ENCODE peak calls at places on chromosome 7, in six cellular contexts. One of them, this sample, is unnamed.
A peak's percentile ranks its signal among the peaks of the same experiment; 100 is the strongest.

GRCh38 chr7:28044825-28045224 is 135.8 kb downstream of the JAZF1 start:
- DNase-seq in Peyer's patch: no peak
- DNase-seq in mucosa of descending colon: no peak
- DNase-seq in thyroid gland: no peak
- DNase-seq in endothelial cell: no peak
- DNase-seq in foreskin fibroblast: no peak
- DNase-seq in this sample: no peak

GRCh38 chr7:16743207-16743606 is 10.3 kb upstream of the TSPAN13 start:
- DNase-seq in foreskin fibroblast: no peak
- DNase-seq in endothelial cell: no peak
- DNase-seq in Peyer's patch: no peak
- DNase-seq in mucosa of descending colon: no peak
- DNase-seq in thyroid gland: no peak
- DNase-seq in this sample: no peak

GRCh38 chr7:128826512-128826911 is 3.7 kb upstream of the FLNC start:
- DNase-seq in mucosa of descending colon: no peak
- DNase-seq in Peyer's patch: no peak
- DNase-seq in endothelial cell: no peak
- DNase-seq in thyroid gland: no peak
- DNase-seq in foreskin fibroblast: no peak
- DNase-seq in this sample: no peak

GRCh38 chr7:115387168-115387567 is 465.3 kb downstream of the MDFIC start:
- DNase-seq in endothelial cell: no peak
- DNase-seq in mucosa of descending colon: no peak
- DNase-seq in thyroid gland: no peak
- DNase-seq in Peyer's patch: no peak
- DNase-seq in foreskin fibroblast: no peak
- DNase-seq in this sample: no peak

GRCh38 chr7:100584677-100585510 is 1.0 kb downstream of the LRCH4 start:
- DNase-seq in mucosa of descending colon: peak; percentile 79
- DNase-seq in endothelial cell: peak; percentile 65
- DNase-seq in Peyer's patch: peak; percentile 48
- DNase-seq in foreskin fibroblast: peak; percentile 77
- DNase-seq in thyroid gland: peak; percentile 88
- DNase-seq in this sample: peak; percentile 39

GRCh38 chr7:129098409-129099084 is 43.6 kb upstream of the TNPO3 start:
- DNase-seq in endothelial cell: no peak
- DNase-seq in Peyer's patch: no peak
- DNase-seq in mucosa of descending colon: no peak
- DNase-seq in foreskin fibroblast: no peak
- DNase-seq in thyroid gland: peak; percentile 19
- DNase-seq in this sample: no peak

GRCh38 chr7:127536426-127537152 is 48.8 kb downstream of the GCC1 start:
- DNase-seq in endothelial cell: no peak
- DNase-seq in foreskin fibroblast: no peak
- DNase-seq in Peyer's patch: no peak
- DNase-seq in mucosa of descending colon: no peak
- DNase-seq in thyroid gland: peak; percentile 34
- DNase-seq in this sample: no peak

GRCh38 chr7:144109283-144109682 is at the start of gene OR2A2:
- DNase-seq in Peyer's patch: no peak
- DNase-seq in thyroid gland: no peak
- DNase-seq in foreskin fibroblast: no peak
- DNase-seq in endothelial cell: no peak
- DNase-seq in mucosa of descending colon: no peak
- DNase-seq in this sample: no peak

GRCh38 chr7:135254-135653 is 57.1 kb upstream of the FAM20C start:
- DNase-seq in Peyer's patch: no peak
- DNase-seq in foreskin fibroblast: no peak
- DNase-seq in thyroid gland: no peak
- DNase-seq in mucosa of descending colon: no peak
- DNase-seq in endothelial cell: no peak
- DNase-seq in this sample: no peak

GRCh38 chr7:155538293-155538692 is 8.1 kb downstream of the CNPY1 start:
- DNase-seq in foreskin fibroblast: no peak
- DNase-seq in mucosa of descending colon: no peak
- DNase-seq in endothelial cell: no peak
- DNase-seq in Peyer's patch: no peak
- DNase-seq in thyroid gland: no peak
- DNase-seq in this sample: no peak

GRCh38 chr7:157502701-157503111 is 165.9 kb downstream of the DNAJB6 start:
- DNase-seq in Peyer's patch: peak; percentile 47
- DNase-seq in thyroid gland: no peak
- DNase-seq in mucosa of descending colon: no peak
- DNase-seq in foreskin fibroblast: no peak
- DNase-seq in endothelial cell: no peak
- DNase-seq in this sample: no peak

GRCh38 chr7:926061-927030 is 28.1 kb downstream of the ADAP1 start:
- DNase-seq in foreskin fibroblast: no peak
- DNase-seq in mucosa of descending colon: peak; percentile 91
- DNase-seq in endothelial cell: no peak
- DNase-seq in thyroid gland: no peak
- DNase-seq in Peyer's patch: no peak
- DNase-seq in this sample: no peak

GRCh38 chr7:115748123-115748738 is 282.3 kb downstream of the TFEC start:
- DNase-seq in mucosa of descending colon: no peak
- DNase-seq in foreskin fibroblast: peak; percentile 14
- DNase-seq in endothelial cell: peak; percentile 8
- DNase-seq in thyroid gland: no peak
- DNase-seq in Peyer's patch: no peak
- DNase-seq in this sample: no peak

GRCh38 chr7:46738713-46739220 is 817.7 kb upstream of the IGFBP3 start:
- DNase-seq in mucosa of descending colon: no peak
- DNase-seq in thyroid gland: no peak
- DNase-seq in endothelial cell: no peak
- DNase-seq in Peyer's patch: no peak
- DNase-seq in foreskin fibroblast: no peak
- DNase-seq in this sample: no peak

GRCh38 chr7:140005754-140006503 is 56.8 kb downstream of the PARP12 start:
- DNase-seq in mucosa of descending colon: no peak
- DNase-seq in thyroid gland: peak; percentile 29
- DNase-seq in endothelial cell: peak; percentile 77
- DNase-seq in Peyer's patch: no peak
- DNase-seq in foreskin fibroblast: no peak
- DNase-seq in this sample: no peak

GRCh38 chr7:139730746-139731612 is 46.8 kb downstream of the HIPK2 start:
- DNase-seq in mucosa of descending colon: no peak
- DNase-seq in thyroid gland: peak; percentile 54
- DNase-seq in Peyer's patch: peak; percentile 82
- DNase-seq in endothelial cell: no peak
- DNase-seq in foreskin fibroblast: peak; percentile 71
- DNase-seq in this sample: no peak

GRCh38 chr7:150399861-150400778 is 21.0 kb downstream of the ZNF775 start:
- DNase-seq in foreskin fibroblast: no peak
- DNase-seq in mucosa of descending colon: no peak
- DNase-seq in endothelial cell: no peak
- DNase-seq in thyroid gland: no peak
- DNase-seq in Peyer's patch: no peak
- DNase-seq in this sample: no peak

GRCh38 chr7:8365499-8366110 is 67.8 kb upstream of the NXPH1 start:
- DNase-seq in foreskin fibroblast: no peak
- DNase-seq in thyroid gland: no peak
- DNase-seq in Peyer's patch: no peak
- DNase-seq in mucosa of descending colon: no peak
- DNase-seq in endothelial cell: peak; percentile 9
- DNase-seq in this sample: no peak

GRCh38 chr7:68684246-68684850 is 913.9 kb upstream of the AUTS2 start:
- DNase-seq in foreskin fibroblast: no peak
- DNase-seq in Peyer's patch: no peak
- DNase-seq in thyroid gland: no peak
- DNase-seq in mucosa of descending colon: no peak
- DNase-seq in endothelial cell: no peak
- DNase-seq in this sample: no peak

GRCh38 chr7:157685430-157686284 is 348.9 kb downstream of the DNAJB6 start:
- DNase-seq in foreskin fibroblast: no peak
- DNase-seq in mucosa of descending colon: no peak
- DNase-seq in thyroid gland: no peak
- DNase-seq in endothelial cell: no peak
- DNase-seq in Peyer's patch: no peak
- DNase-seq in this sample: no peak

GRCh38 chr7:123821320-123821719 is 23.6 kb upstream of the HYAL4 start:
- DNase-seq in mucosa of descending colon: no peak
- DNase-seq in endothelial cell: no peak
- DNase-seq in thyroid gland: no peak
- DNase-seq in foreskin fibroblast: no peak
- DNase-seq in Peyer's patch: no peak
- DNase-seq in this sample: no peak

GRCh38 chr7:156308976-156309620 is 331.5 kb upstream of the RNF32 start:
- DNase-seq in mucosa of descending colon: no peak
- DNase-seq in Peyer's patch: no peak
- DNase-seq in endothelial cell: no peak
- DNase-seq in foreskin fibroblast: no peak
- DNase-seq in thyroid gland: no peak
- DNase-seq in this sample: no peak

GRCh38 chr7:7201583-7202374 is 19.4 kb downstream of the C1GALT1 start:
- DNase-seq in foreskin fibroblast: no peak
- DNase-seq in endothelial cell: peak; percentile 29
- DNase-seq in Peyer's patch: peak; percentile 69
- DNase-seq in mucosa of descending colon: peak; percentile 68
- DNase-seq in thyroid gland: peak; percentile 66
- DNase-seq in this sample: no peak

GRCh38 chr7:2610898-2611297 is 20.9 kb upstream of the TTYH3 start:
- DNase-seq in endothelial cell: no peak
- DNase-seq in foreskin fibroblast: no peak
- DNase-seq in thyroid gland: no peak
- DNase-seq in mucosa of descending colon: no peak
- DNase-seq in Peyer's patch: no peak
- DNase-seq in this sample: no peak

GRCh38 chr7:131166066-131166465 is 161.6 kb upstream of the MKLN1 start:
- DNase-seq in endothelial cell: no peak
- DNase-seq in mucosa of descending colon: no peak
- DNase-seq in foreskin fibroblast: no peak
- DNase-seq in Peyer's patch: no peak
- DNase-seq in thyroid gland: no peak
- DNase-seq in this sample: no peak

GRCh38 chr7:121159553-121159952 is 169.2 kb upstream of the WNT16 start:
- DNase-seq in endothelial cell: no peak
- DNase-seq in foreskin fibroblast: no peak
- DNase-seq in Peyer's patch: no peak
- DNase-seq in mucosa of descending colon: no peak
- DNase-seq in thyroid gland: no peak
- DNase-seq in this sample: no peak

GRCh38 chr7:121166885-121167284 is 161.9 kb upstream of the WNT16 start:
- DNase-seq in Peyer's patch: no peak
- DNase-seq in mucosa of descending colon: no peak
- DNase-seq in foreskin fibroblast: no peak
- DNase-seq in endothelial cell: no peak
- DNase-seq in thyroid gland: no peak
- DNase-seq in this sample: no peak

GRCh38 chr7:121160150-121161008 is 168.4 kb upstream of the WNT16 start:
- DNase-seq in thyroid gland: no peak
- DNase-seq in endothelial cell: no peak
- DNase-seq in foreskin fibroblast: no peak
- DNase-seq in Peyer's patch: no peak
- DNase-seq in mucosa of descending colon: no peak
- DNase-seq in this sample: no peak

GRCh38 chr7:121164247-121164646 is 164.6 kb upstream of the WNT16 start:
- DNase-seq in mucosa of descending colon: no peak
- DNase-seq in foreskin fibroblast: no peak
- DNase-seq in Peyer's patch: no peak
- DNase-seq in thyroid gland: no peak
- DNase-seq in endothelial cell: no peak
- DNase-seq in this sample: no peak

DNA sequence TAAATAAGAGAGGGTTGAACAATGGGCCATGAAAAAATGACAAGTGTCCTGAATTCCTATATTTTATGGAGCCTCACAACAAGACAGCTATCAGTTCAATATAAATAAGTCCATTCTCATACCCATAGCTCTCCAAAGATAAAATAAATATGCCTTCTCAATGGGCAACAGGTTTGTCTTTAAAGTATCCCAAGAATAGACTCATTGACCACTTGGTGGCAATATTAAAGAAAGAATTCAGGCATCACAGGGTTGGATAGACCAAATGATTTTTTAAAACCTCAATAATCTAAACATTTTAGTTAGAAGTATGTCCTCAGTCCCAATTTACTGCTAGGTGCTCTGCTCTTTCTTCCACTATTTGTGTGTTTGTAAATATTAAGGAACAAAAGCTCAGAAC is 165.1 kb upstream of the WNT16 start:
- DNase-seq in thyroid gland: no peak
- DNase-seq in foreskin fibroblast: no peak
- DNase-seq in endothelial cell: no peak
- DNase-seq in Peyer's patch: no peak
- DNase-seq in mucosa of descending colon: no peak
- DNase-seq in this sample: no peak
- TF ChIP-seq CTCF in thyroid gland: no peak
- TF ChIP-seq CTCF in foreskin fibroblast: no peak
- TF ChIP-seq CTCF in endothelial cell: no peak
- TF ChIP-seq CTCF in Peyer's patch: no peak
- TF ChIP-seq CTCF in mucosa of descending colon: no peak
- TF ChIP-seq CTCF in this sample: no peak

GRCh38 chr7:153948055-153948454 is 104.1 kb upstream of the DPP6 start:
- DNase-seq in thyroid gland: no peak
- DNase-seq in mucosa of descending colon: no peak
- DNase-seq in endothelial cell: no peak
- DNase-seq in Peyer's patch: no peak
- DNase-seq in foreskin fibroblast: no peak
- DNase-seq in this sample: no peak
- TF ChIP-seq CTCF in thyroid gland: peak; percentile 53
- TF ChIP-seq CTCF in mucosa of descending colon: no peak
- TF ChIP-seq CTCF in endothelial cell: no peak
- TF ChIP-seq CTCF in Peyer's patch: no peak
- TF ChIP-seq CTCF in foreskin fibroblast: no peak
- TF ChIP-seq CTCF in this sample: no peak

GRCh38 chr7:24572014-24572413 is 1.2 kb upstream of the PALS2 start:
- DNase-seq in mucosa of descending colon: no peak
- DNase-seq in thyroid gland: no peak
- DNase-seq in endothelial cell: no peak
- DNase-seq in Peyer's patch: no peak
- DNase-seq in foreskin fibroblast: no peak
- DNase-seq in this sample: no peak
- TF ChIP-seq CTCF in mucosa of descending colon: no peak
- TF ChIP-seq CTCF in thyroid gland: no peak
- TF ChIP-seq CTCF in endothelial cell: no peak
- TF ChIP-seq CTCF in Peyer's patch: no peak
- TF ChIP-seq CTCF in foreskin fibroblast: no peak
- TF ChIP-seq CTCF in this sample: no peak

GRCh38 chr7:43211276-43211675 is 98.8 kb downstream of the HECW1 start:
- DNase-seq in mucosa of descending colon: no peak
- DNase-seq in foreskin fibroblast: no peak
- DNase-seq in Peyer's patch: no peak
- DNase-seq in thyroid gland: no peak
- DNase-seq in endothelial cell: peak; percentile 30
- DNase-seq in this sample: no peak
- TF ChIP-seq CTCF in mucosa of descending colon: no peak
- TF ChIP-seq CTCF in foreskin fibroblast: no peak
- TF ChIP-seq CTCF in Peyer's patch: no peak
- TF ChIP-seq CTCF in thyroid gland: no peak
- TF ChIP-seq CTCF in endothelial cell: no peak
- TF ChIP-seq CTCF in this sample: peak; percentile 21

DNA sequence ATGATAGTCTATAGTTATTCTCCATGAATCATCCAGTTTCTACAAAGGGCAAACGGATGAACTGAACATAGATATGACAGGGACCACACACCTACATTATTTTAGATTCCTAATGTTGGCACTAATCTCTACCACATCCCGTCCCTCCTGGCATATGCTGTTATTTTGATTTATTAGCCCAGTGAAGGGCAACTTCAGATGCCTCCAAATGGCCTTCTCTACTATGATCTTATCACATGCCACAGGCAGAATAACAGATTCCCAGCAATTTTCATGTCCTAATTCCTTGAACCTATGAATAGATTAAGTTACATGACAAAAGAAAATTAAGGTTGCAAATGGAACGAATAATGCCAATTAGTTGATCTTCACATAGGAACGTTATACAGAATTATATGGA is 474.7 kb downstream of the ANKRD7 start:
- DNase-seq in foreskin fibroblast: no peak
- DNase-seq in Peyer's patch: no peak
- DNase-seq in thyroid gland: no peak
- DNase-seq in mucosa of descending colon: no peak
- DNase-seq in endothelial cell: no peak
- DNase-seq in this sample: no peak
- TF ChIP-seq CTCF in foreskin fibroblast: no peak
- TF ChIP-seq CTCF in Peyer's patch: no peak
- TF ChIP-seq CTCF in thyroid gland: no peak
- TF ChIP-seq CTCF in mucosa of descending colon: no peak
- TF ChIP-seq CTCF in endothelial cell: no peak
- TF ChIP-seq CTCF in this sample: no peak

This sample was measured in progenitor cell of endocrine pancreas.